ENCODE peak calls at places on chromosomes 5 and 9, in four cellular contexts. F is suprapubic skin; R is CD8-positive, alpha-beta T cell; E is fibroblast of lung. G is an unnamed sample.

GRCh38 chr5:39108987-39109386 is 34.8 kb upstream of the RICTOR start:
- DNase-seq in E (no peak), R (no peak), F (no peak), G (no peak)

GRCh38 chr5:112921031-112921832 is 795 bp downstream of the REEP5 start:
- DNase-seq in F (peak), E (peak), R (peak), G (peak)

GRCh38 chr5:153551537-153552079 is 61.1 kb downstream of the GRIA1 start:
- DNase-seq in E (peak), F (no peak), R (no peak), G (no peak)

GRCh38 chr9:7452378-7452777 is 347.2 kb downstream of the DMAC1 start:
- DNase-seq in E (peak), F (no peak), R (no peak), G (no peak)

GRCh38 chr9:86042226-86042625 is 57.1 kb downstream of the GOLM1 start:
- DNase-seq in E (no peak), R (no peak), F (no peak), G (no peak)

GRCh38 chr9:137110911-137111787 is 3.4 kb downstream of the DPP7 start:
- DNase-seq in R (no peak), F (no peak), E (no peak), G (no peak)

GRCh38 chr5:1523793-1524480 is at the start of gene LPCAT1:
- DNase-seq in E (peak), F (peak), R (peak), G (peak)

GRCh38 chr9:114836769-114837168 is 30.9 kb upstream of the TNFSF15 start:
- DNase-seq in E (peak), F (no peak), R (no peak), G (no peak)

GRCh38 chr5:14810941-14811573 is 60.5 kb downstream of the ANKH start:
- DNase-seq in E (no peak), R (no peak), F (no peak), G (no peak)

GRCh38 chr5:177432905-177433657 is 6.6 kb downstream of the GRK6 start:
- DNase-seq in R (no peak), E (no peak), F (no peak), G (no peak)

GRCh38 chr9:81682797-81683196 is 6.5 kb downstream of the TLE1 start:
- DNase-seq in E (peak), F (no peak), R (no peak), G (no peak)

GRCh38 chr9:127809002-127809561 is 6.4 kb downstream of the FPGS start:
- DNase-seq in E (no peak), F (no peak), R (no peak), G (no peak)

GRCh38 chr5:82863260-82863659 is 213.9 kb downstream of the TMEM167A start:
- DNase-seq in F (no peak), E (peak), R (no peak), G (no peak)

GRCh38 chr5:164277720-164278119 is 772.3 kb downstream of the MAT2B start:
- DNase-seq in F (no peak), R (no peak), E (peak), G (no peak)

GRCh38 chr9:131255731-131256197 is 20.5 kb downstream of the FAM78A start:
- DNase-seq in R (no peak), F (no peak), E (no peak), G (no peak)

GRCh38 chr9:72256912-72257311 is 107.7 kb downstream of the GDA start:
- DNase-seq in F (no peak), R (no peak), E (no peak), G (no peak)

GRCh38 chr9:124863371-124863831 is 1.5 kb downstream of the ARPC5L start:
- DNase-seq in E (no peak), F (no peak), R (no peak), G (no peak)

GRCh38 chr5:111668713-111669112 is 88.3 kb downstream of the NREP start:
- DNase-seq in R (no peak), F (no peak), E (no peak), G (no peak)

GRCh38 chr9:83013867-83014605 is 48.9 kb downstream of the RASEF start:
- DNase-seq in F (no peak), E (peak), R (no peak), G (no peak)

GRCh38 chr9:94553029-94553938 is 1.6 kb upstream of the PCAT7 start:
- DNase-seq in E (no peak), F (no peak), R (no peak), G (no peak)

GRCh38 chr5:69238760-69239251 is 4.1 kb downstream of the CDK7 start:
- DNase-seq in R (no peak), E (peak), F (no peak), G (no peak)

GRCh38 chr9:69471433-69471832 is 146.4 kb downstream of the ENTREP1 start:
- DNase-seq in R (no peak), E (peak), F (no peak), G (no peak)

GRCh38 chr5:180830253-180831138 is 27.9 kb upstream of the MGAT1 start:
- DNase-seq in E (no peak), F (peak), R (peak), G (peak)

GRCh38 chr9:20253635-20254034 is 368.7 kb downstream of the MLLT3 start:
- DNase-seq in F (no peak), R (no peak), E (no peak), G (no peak)

GRCh38 chr9:122001491-122002201 is 91.5 kb downstream of the TTLL11 start:
- DNase-seq in R (no peak), F (no peak), E (peak), G (no peak)

GRCh38 chr5:93583525-93583798 is 440 bp downstream of the NR2F1 start:
- DNase-seq in E (no peak), F (no peak), R (no peak), G (no peak)

GRCh38 chr9:90600029-90600428 is 42.6 kb downstream of the DIRAS2 start:
- DNase-seq in E (no peak), F (no peak), R (no peak), G (no peak)

GRCh38 chr9:26210338-26210851 is 532.2 kb upstream of the TUSC1 start:
- DNase-seq in F (no peak), E (peak), R (no peak), G (no peak)

GRCh38 chr5:107979272-107979671 is 308.5 kb upstream of the EFNA5 start:
- DNase-seq in F (no peak), E (peak), R (no peak), G (no peak)

GRCh38 chr9:8365029-8365428 is 565.5 kb upstream of the DMAC1 start:
- DNase-seq in E (peak), F (no peak), R (no peak), G (no peak)

GRCh38 chr9:108443278-108443633 is 412.5 kb downstream of the ACTL7B start:
- DNase-seq in R (no peak), F (no peak), E (no peak), G (no peak)

GRCh38 chr9:108441251-108441650 is 414.5 kb downstream of the ACTL7B start:
- DNase-seq in R (no peak), E (no peak), F (no peak), G (no peak)

GRCh38 chr9:108442604-108443277 is 413.0 kb downstream of the ACTL7B start:
- DNase-seq in E (no peak), R (no peak), F (no peak), G (no peak)

GRCh38 chr9:108436470-108436869 is 419.3 kb downstream of the ACTL7B start:
- DNase-seq in F (no peak), R (no peak), E (peak), G (no peak)

GRCh38 chr9:108439967-108440366 is 415.8 kb downstream of the ACTL7B start:
- DNase-seq in R (no peak), E (peak), F (no peak), G (no peak)
- H3K27ac ChIP-seq in R (no peak), E (peak), F (peak), G (no peak)

GRCh38 chr9:35673998-35674361 is 252 bp downstream of the CA9 start:
- DNase-seq in E (no peak), R (no peak), F (no peak), G (no peak)
- H3K27ac ChIP-seq in E (no peak), R (no peak), F (no peak), G (no peak)

DNA sequence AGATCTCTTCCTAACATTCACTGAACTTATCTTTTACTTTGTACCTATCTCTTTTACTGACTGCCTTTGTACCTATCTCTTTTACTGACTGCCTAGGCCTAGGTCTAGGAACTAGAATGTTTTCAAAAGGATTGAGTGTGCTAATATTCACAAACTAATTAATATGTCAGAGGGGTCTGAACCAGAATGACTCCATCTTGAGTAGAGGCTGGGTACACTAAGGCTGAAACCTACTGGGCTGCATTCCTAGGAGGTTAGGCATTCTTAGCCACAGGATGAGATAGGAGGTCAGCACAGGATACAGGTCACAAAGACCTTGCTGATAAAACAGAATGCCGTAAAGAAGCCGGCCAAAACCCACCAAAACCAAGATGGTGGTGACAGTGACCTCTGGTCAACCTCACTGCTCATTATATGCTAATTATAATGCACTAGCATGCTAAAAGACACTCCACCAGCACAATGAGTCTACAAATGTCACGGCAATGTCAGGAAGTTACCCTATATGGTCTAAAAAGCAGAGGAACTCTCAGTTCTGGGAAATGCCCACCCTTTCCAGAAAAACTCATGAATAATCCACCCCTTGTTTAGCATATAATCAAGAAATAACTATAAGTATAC is 2.5 kb upstream of the RHOBTB3 start:
- DNase-seq in R (no peak), E (peak), F (no peak), G (no peak)
- H3K27ac ChIP-seq in R (no peak), E (no peak), F (peak), G (no peak)

GRCh38 chr5:66343370-66344071 is 199.4 kb downstream of the SREK1 start:
- DNase-seq in F (no peak), E (no peak), R (no peak), G (no peak)
- H3K27ac ChIP-seq in F (no peak), E (no peak), R (no peak), G (no peak)

GRCh38 chr5:58985311-58985710 is 402.4 kb downstream of the RAB3C start:
- DNase-seq in E (no peak), R (no peak), F (no peak), G (no peak)
- H3K27ac ChIP-seq in E (no peak), R (no peak), F (no peak), G (no peak)

G was measured in CD4-positive, alpha-beta T cell.